ENCODE peak calls at places on chromosomes 6 and 20, in four cellular contexts. Z, W, U and Q are unnamed samples.

GRCh38 chr20:32354592-32355416 is 3.3 kb upstream of the ASXL1 start:
- DNase-seq in Z (no peak), W (no peak), U (no peak), Q (no peak)

GRCh38 chr6:10730254-10730653 is 7.4 kb downstream of the TMEM14C start:
- DNase-seq in Z (no peak), U (no peak), W (no peak), Q (no peak)

GRCh38 chr6:156984178-156984738 is 207.1 kb downstream of the ARID1B start:
- DNase-seq in U (no peak), W (no peak), Z (no peak), Q (no peak)

GRCh38 chr20:49210750-49211110 is 8.5 kb upstream of the DDX27 start:
- DNase-seq in U (no peak), W (no peak), Z (no peak), Q (no peak)

GRCh38 chr20:40443731-40444130 is 245.3 kb downstream of the MAFB start:
- DNase-seq in W (no peak), U (no peak), Z (no peak), Q (no peak)

GRCh38 chr6:20661721-20662120 is 127.5 kb downstream of the CDKAL1 start:
- DNase-seq in Z (no peak), W (no peak), U (no peak), Q (no peak)

GRCh38 chr6:138682722-138683521 is 90.6 kb upstream of the CCDC28A start:
- DNase-seq in U (no peak), Z (no peak), W (no peak), Q (no peak)

GRCh38 chr6:128057541-128058335 is 156.9 kb upstream of the THEMIS start:
- DNase-seq in W (no peak), U (no peak), Z (no peak), Q (no peak)

GRCh38 chr6:113065606-113066005 is 718.5 kb downstream of the RFPL4B start:
- DNase-seq in U (no peak), W (no peak), Z (no peak), Q (no peak)

GRCh38 chr20:50915424-50915823 is 15.8 kb downstream of the ADNP start:
- DNase-seq in U (no peak), Z (no peak), W (no peak), Q (no peak)

GRCh38 chr6:24666097-24666615 is 543 bp downstream of the TDP2 start:
- DNase-seq in Z (no peak), U (no peak), W (no peak), Q (no peak)

GRCh38 chr6:1001655-1002349 is 308.9 kb upstream of the EXOC2 start:
- DNase-seq in U (no peak), W (no peak), Z (no peak), Q (no peak)

GRCh38 chr6:154462425-154462824 is 48.1 kb downstream of the CNKSR3 start:
- DNase-seq in Z (no peak), W (no peak), U (no peak), Q (no peak)

GRCh38 chr6:97361286-97361685 is 78.3 kb upstream of the MMS22L start:
- DNase-seq in Z (no peak), U (no peak), W (no peak), Q (no peak)

GRCh38 chr6:15132854-15133670 is 112.8 kb upstream of the JARID2 start:
- DNase-seq in Z (no peak), W (no peak), U (no peak), Q (no peak)

GRCh38 chr6:6738922-6739717 is 150.6 kb downstream of the LY86 start:
- DNase-seq in W (no peak), Z (no peak), U (no peak), Q (no peak)

GRCh38 chr20:4989570-4989969 is 11.7 kb downstream of the SLC23A2 start:
- DNase-seq in W (no peak), Z (no peak), U (no peak), Q (no peak)

GRCh38 chr6:47157653-47158219 is 115.6 kb upstream of the ADGRF1 start:
- DNase-seq in Z (no peak), U (no peak), W (no peak), Q (no peak)

GRCh38 chr20:15618912-15619311 is 954.3 kb downstream of the KIF16B start:
- DNase-seq in W (no peak), U (no peak), Z (no peak), Q (no peak)

GRCh38 chr20:47328841-47329448 is 27.6 kb downstream of the ZMYND8 start:
- DNase-seq in W (no peak), Z (no peak), U (no peak), Q (no peak)

GRCh38 chr20:43538855-43539700 is 19.7 kb upstream of the SGK2 start:
- DNase-seq in Z (no peak), W (no peak), U (no peak), Q (no peak)

GRCh38 chr20:63544241-63544957 is 3.1 kb downstream of the SRMS start:
- DNase-seq in Z (no peak), W (no peak), U (no peak), Q (no peak)

GRCh38 chr20:37407117-37407566 is 61.2 kb downstream of the SRC start:
- DNase-seq in Z (no peak), U (no peak), W (no peak), Q (no peak)

GRCh38 chr20:64139200-64140081 is 24.8 kb upstream of the MYT1 start:
- DNase-seq in U (no peak), Z (no peak), W (no peak), Q (no peak)

GRCh38 chr6:13535306-13535705 is 39.1 kb upstream of the SIRT5 start:
- DNase-seq in U (no peak), W (no peak), Z (no peak), Q (no peak)

GRCh38 chr20:9353916-9354276 is 160.5 kb upstream of the LAMP5 start:
- DNase-seq in U (no peak), Z (no peak), W (no peak), Q (no peak)

GRCh38 chr6:143634486-143634885 is 43.3 kb upstream of the PHACTR2 start:
- DNase-seq in Z (no peak), U (no peak), W (no peak), Q (no peak)

GRCh38 chr20:9837634-9838033 is 1.2 kb downstream of the PAK5 start:
- DNase-seq in Z (no peak), U (no peak), W (no peak), Q (no peak)

GRCh38 chr20:48771542-48771941 is 56.3 kb downstream of the PREX1 start:
- DNase-seq in Z (no peak), W (no peak), U (no peak), Q (no peak)

GRCh38 chr6:101294676-101295075 is 98.8 kb upstream of the GRIK2 start:
- DNase-seq in W (no peak), Z (no peak), U (no peak), Q (no peak)